ENCODE peak calls at places on chromosomes 6 and 20, in five cellular contexts. B is upper lobe of left lung, Y is GM23338, L is K562, Z is stomach. P is an unnamed sample.

GRCh38 chr20:56826306-56826970 is 197.3 kb downstream of the TFAP2C start:
- DNase-seq in Y (no peak), Z (no peak), B (no peak), L (no peak), P (no peak)

GRCh38 chr20:32562495-32562911 is 22.6 kb downstream of the NOL4L start:
- DNase-seq in Z (no peak), B (no peak), Y (peak; percentile 83), L (no peak), P (no peak)

GRCh38 chr6:137413482-137413881 is 80.7 kb downstream of the OLIG3 start:
- DNase-seq in Z (no peak), L (no peak), B (no peak), Y (no peak), P (no peak)

GRCh38 chr20:12687476-12687875 is 321.3 kb upstream of the SPTLC3 start:
- DNase-seq in B (no peak), L (no peak), Y (no peak), Z (no peak), P (no peak)

GRCh38 chr20:19880256-19881079 is 122.4 kb downstream of the RIN2 start:
- DNase-seq in Z (no peak), L (no peak), Y (no peak), B (no peak), P (no peak)

GRCh38 chr6:30211899-30212298 is 1.3 kb downstream of the TRIM26 start:
- DNase-seq in Z (no peak), Y (no peak), B (no peak), L (no peak), P (no peak)

GRCh38 chr6:161136655-161137054 is 137.2 kb downstream of the AGPAT4 start:
- DNase-seq in Z (no peak), L (no peak), B (no peak), Y (no peak), P (no peak)

GRCh38 chr20:10667077-10667401 is 6.8 kb downstream of the JAG1 start:
- DNase-seq in Y (no peak), Z (no peak), L (no peak), B (peak; percentile 84), P (peak; percentile 61)

GRCh38 chr6:122719176-122719575 is 60.3 kb upstream of the FABP7 start:
- DNase-seq in Z (no peak), B (no peak), L (no peak), Y (no peak), P (no peak)

GRCh38 chr20:34300809-34301586 is 2.2 kb downstream of the AHCY start:
- DNase-seq in Y (peak; percentile 47), L (no peak), B (no peak), Z (no peak), P (no peak)

GRCh38 chr6:47479874-47480273 is 2.3 kb downstream of the CD2AP start:
- DNase-seq in L (no peak), Z (no peak), B (no peak), Y (no peak), P (no peak)

GRCh38 chr20:11076434-11076833 is 402.6 kb upstream of the JAG1 start:
- DNase-seq in Z (no peak), Y (no peak), B (no peak), L (no peak), P (no peak)

GRCh38 chr20:51639206-51639832 is 96.8 kb upstream of the NFATC2 start:
- DNase-seq in Y (peak; percentile 83), B (no peak), L (peak; percentile 73), Z (peak; percentile 70), P (no peak)

GRCh38 chr6:70151616-70152015 is 151.3 kb downstream of the COL9A1 start:
- DNase-seq in Z (no peak), B (no peak), L (no peak), Y (no peak), P (no peak)

GRCh38 chr6:162099685-162100084 is 627.9 kb downstream of the PRKN start:
- DNase-seq in Y (no peak), B (no peak), L (peak; percentile 8), Z (no peak), P (no peak)

GRCh38 chr20:1165941-1166340 is 18.8 kb downstream of the TMEM74B start:
- DNase-seq in Y (no peak), L (no peak), Z (no peak), B (no peak), P (no peak)

GRCh38 chr6:41964201-41964887 is 22.7 kb upstream of the CCND3 start:
- DNase-seq in B (no peak), Y (no peak), L (no peak), Z (peak; percentile 10), P (no peak)

DNA sequence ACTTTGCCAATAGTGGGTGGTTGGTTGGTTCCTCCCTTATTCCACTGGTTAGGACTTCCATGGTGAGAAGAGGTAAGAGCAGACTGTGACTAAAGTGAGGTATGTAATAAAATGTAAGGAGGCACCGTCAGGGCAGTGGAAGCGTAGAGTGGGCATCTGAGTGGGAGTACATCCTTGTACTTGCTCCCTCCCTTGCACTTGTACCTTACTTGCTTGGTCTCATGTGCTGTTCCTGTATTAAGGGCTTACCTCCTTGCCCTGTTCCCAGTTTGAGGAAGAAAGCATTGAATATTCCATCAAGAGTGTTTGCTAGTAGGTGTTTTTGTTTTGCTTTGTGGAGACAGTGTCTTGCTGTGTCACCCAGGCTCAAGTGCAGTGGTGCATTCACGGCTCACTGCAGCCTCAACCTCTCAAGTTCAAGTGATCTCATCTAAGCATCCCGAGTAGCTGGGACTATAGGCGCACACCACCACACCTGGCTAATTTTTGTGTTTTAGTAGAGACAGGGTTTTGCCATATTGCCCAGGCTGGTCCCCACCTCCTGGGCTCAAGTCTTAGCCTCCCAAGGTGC is 25.5 kb downstream of the AMD1 start:
- DNase-seq in B (no peak), Z (no peak), Y (no peak), L (no peak), P (no peak)
- TF ChIP-seq POLR2AphosphoS5 in B (no peak), Z (no peak), Y (peak; percentile 39), L (no peak), P (no peak)

GRCh38 chr6:81682238-81682795 is 70.2 kb downstream of the TENT5A start:
- DNase-seq in Z (no peak), Y (no peak), L (no peak), B (no peak), P (no peak)

GRCh38 chr6:81682858-81683257 is 69.6 kb downstream of the TENT5A start:
- DNase-seq in Y (no peak), Z (no peak), B (no peak), L (no peak), P (no peak)

GRCh38 chr6:81689580-81689979 is 62.9 kb downstream of the TENT5A start:
- DNase-seq in L (no peak), Y (no peak), Z (no peak), B (no peak), P (no peak)

GRCh38 chr6:81683928-81684327 is 68.6 kb downstream of the TENT5A start:
- DNase-seq in B (no peak), L (no peak), Y (no peak), Z (no peak), P (no peak)
- H3K4me1 ChIP-seq in B (no peaks in the 10 kb centered on the region), L (no peaks in the 10 kb centered on the region), Y (no peaks in the 10 kb centered on the region), Z (no peaks in the 10 kb centered on the region), P (no peaks in the 10 kb centered on the region)

DNA sequence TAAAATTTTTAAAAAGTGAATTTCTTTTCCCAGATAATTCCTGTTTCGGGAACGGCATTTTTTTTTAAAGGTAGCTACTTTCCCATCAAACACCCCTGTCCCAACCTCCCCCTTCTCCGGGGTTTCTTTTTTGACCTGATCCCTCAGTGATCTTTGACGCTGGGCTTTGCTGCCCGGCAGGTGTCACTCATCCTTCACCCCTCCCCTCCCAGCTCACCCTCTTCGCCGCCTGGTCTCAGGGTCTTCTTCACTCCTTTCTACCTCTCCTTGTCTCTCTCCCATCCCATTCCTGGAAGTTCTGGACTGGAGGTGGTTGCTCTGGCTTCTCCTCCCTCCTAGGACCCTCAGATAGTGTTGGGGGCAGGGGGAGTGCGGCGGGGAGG is 329 bp upstream of the GPR6 start:
- DNase-seq in Y (peak; percentile 70), B (no peak), Z (no peak), L (no peak), P (no peak)
- TF ChIP-seq CTCF in Y (no peak), B (no peak), Z (no peak), L (no peak), P (no peak)

GRCh38 chr6:4607026-4607704 is 169.0 kb upstream of the CDYL start:
- DNase-seq in B (peak; percentile 42), Z (no peak), L (no peak), Y (no peak), P (no peak)
- TF ChIP-seq POLR2AphosphoS5 in B (no peak), Z (no peak), L (no peak), Y (no peak), P (peak; percentile 24)

P was measured in breast epithelium.